ENCODE peak calls at places on chromosomes 12 and 14, in ten cellular contexts. H is GM10248; Q is AG04450; F is uterus; W is stimulated activated naive B cell treated with anti-CD40 and anti-IgM and Interleukin-4, amounts not matched to agents 10 μg/mL and 1 μg/mL and 100 μg/mL, for 72 hours; P is activated CD4-positive, alpha-beta T cell treated with anti-CD3 and anti-CD28 coated beads, Interleukin-2, amount 50 U/mL, for 1 hour; I is activated naive CD4-positive, alpha-beta T cell treated with anti-CD3 and anti-CD28 coated beads, Interleukin-2, amount 50 U/mL, for 16 hours; Z is stimulated activated CD8-positive, alpha-beta memory T cell treated with anti-CD3 and anti-CD28 coated beads, Interleukin-15, amount 100 ng/mL, for 4 hours; D is fibroblast of the conjunctiva; C is hepatic stellate cell. S is an unnamed sample.

GRCh38 chr12:53699673-53700015 is 23.8 kb upstream of the ATP5MC2 start:
- DNase-seq in W (no peak), F (no peak), C (no peak), H (no peak), P (no peak), I (no peak), Z (no peak), Q (no peak), D (no peak), S (no peak)

GRCh38 chr12:98373982-98374381 is 141.4 kb upstream of the TMPO start:
- DNase-seq in I (no peak), W (no peak), D (no peak), C (no peak), P (no peak), F (no peak), Z (no peak), Q (no peak), H (no peak), S (no peak)

GRCh38 chr12:102781117-102781516 is 135.9 kb downstream of the PAH start:
- DNase-seq in Z (no peak), W (no peak), I (no peak), F (no peak), P (no peak), Q (no peak), C (no peak), D (no peak), H (no peak), S (no peak)

GRCh38 chr14:79179985-79180384 is 1009.8 kb downstream of the NRXN3 start:
- DNase-seq in P (no peak), H (no peak), F (no peak), W (no peak), C (no peak), I (no peak), Z (no peak), D (no peak), Q (no peak), S (no peak)

GRCh38 chr14:45807187-45807586 is 554.2 kb upstream of the MIS18BP1 start:
- DNase-seq in I (no peak), W (no peak), Q (no peak), C (no peak), D (no peak), Z (no peak), F (no peak), H (no peak), P (no peak), S (no peak)

GRCh38 chr14:106605548-106606448 is 1079.4 kb downstream of the TMEM121 start:
- DNase-seq in H (peak), P (peak), C (no peak), I (peak), Q (no peak), W (peak), Z (peak), D (no peak), F (no peak), S (no peak)

GRCh38 chr14:22509751-22510300 is 79.2 kb downstream of the DAD1 start:
- DNase-seq in C (no peak), W (no peak), F (no peak), D (no peak), Z (no peak), Q (no peak), I (no peak), P (no peak), H (no peak), S (no peak)

GRCh38 chr12:79555006-79555925 is 135.5 kb downstream of the PAWR start:
- DNase-seq in Z (no peak), H (no peak), Q (no peak), D (peak), P (no peak), C (peak), F (no peak), W (no peak), I (no peak), S (peak)

GRCh38 chr14:51652168-51653095 is 722 bp downstream of the FRMD6 start:
- DNase-seq in Q (no peak), D (no peak), P (no peak), H (peak), F (peak), W (no peak), C (no peak), Z (no peak), I (peak), S (no peak)

GRCh38 chr14:104870368-104871144 is 5.5 kb downstream of the CEP170B start:
- DNase-seq in W (no peak), Z (no peak), Q (no peak), D (no peak), F (peak), P (peak), C (no peak), I (peak), H (no peak), S (no peak)

GRCh38 chr14:34826661-34827060 is 48.5 kb downstream of the BAZ1A start:
- DNase-seq in F (no peak), Z (no peak), C (no peak), H (no peak), Q (no peak), I (no peak), W (no peak), P (no peak), D (no peak), S (peak)

GRCh38 chr12:124381454-124382207 is 86.7 kb downstream of the RFLNA start:
- DNase-seq in W (no peak), C (peak), Z (no peak), D (no peak), F (peak), P (no peak), Q (no peak), H (no peak), I (no peak), S (peak)

GRCh38 chr12:3698218-3698974 is 54.5 kb downstream of the CRACR2A start:
- DNase-seq in Z (no peak), H (no peak), F (no peak), D (peak), C (peak), Q (peak), W (no peak), P (no peak), I (no peak), S (peak)

GRCh38 chr12:79000501-79000900 is 135.9 kb downstream of the SYT1 start:
- DNase-seq in C (no peak), P (no peak), H (no peak), Q (no peak), F (no peak), Z (no peak), I (no peak), W (no peak), D (no peak), S (no peak)

GRCh38 chr14:68564826-68565760 is 227.8 kb downstream of the ZFP36L1 start:
- DNase-seq in F (no peak), W (no peak), Q (no peak), I (no peak), H (no peak), C (no peak), P (no peak), Z (no peak), D (no peak), S (no peak)

GRCh38 chr12:1812650-1813302 is 7.6 kb upstream of the LRTM2 start:
- DNase-seq in D (peak), P (no peak), F (no peak), C (peak), H (no peak), I (no peak), Z (no peak), Q (no peak), W (no peak), S (peak)

GRCh38 chr14:91295276-91295845 is 50.9 kb upstream of the GPR68 start:
- DNase-seq in P (no peak), Z (no peak), H (no peak), Q (no peak), I (no peak), W (no peak), D (no peak), F (no peak), C (no peak), S (no peak)

GRCh38 chr14:101716077-101716950 is 45.2 kb upstream of the PPP2R5C start:
- DNase-seq in I (no peak), F (no peak), Q (no peak), D (no peak), H (no peak), C (no peak), W (no peak), Z (no peak), P (no peak), S (no peak)

GRCh38 chr14:68807148-68807600 is 14.3 kb upstream of the ZFP36L1 start:
- DNase-seq in D (no peak), I (no peak), Q (peak), F (peak), P (no peak), W (peak), C (peak), H (no peak), Z (no peak), S (peak)

GRCh38 chr14:68811161-68811560 is 18.3 kb upstream of the ZFP36L1 start:
- DNase-seq in H (no peak), W (no peak), Z (no peak), I (no peak), F (no peak), Q (no peak), D (no peak), P (no peak), C (no peak), S (no peak)

GRCh38 chr12:4762773-4763172 is 42.6 kb downstream of the GALNT8 start:
- DNase-seq in H (no peak), Q (no peak), D (no peak), W (no peak), C (no peak), F (no peak), Z (no peak), P (no peak), I (no peak), S (no peak)

GRCh38 chr12:86727151-86727550 is 471.0 kb upstream of the MGAT4C start:
- DNase-seq in Z (no peak), D (peak), I (no peak), H (no peak), Q (peak), F (no peak), P (no peak), W (no peak), C (peak), S (peak)

GRCh38 chr12:81257952-81258551 is 180.2 kb downstream of the ACSS3 start:
- DNase-seq in D (peak), W (no peak), F (no peak), C (peak), P (no peak), Q (peak), I (no peak), H (no peak), Z (no peak), S (peak)

GRCh38 chr14:99277534-99277933 is 5.5 kb upstream of the BCL11B start:
- DNase-seq in C (no peak), F (no peak), I (no peak), W (no peak), P (no peak), Q (no peak), Z (no peak), D (no peak), H (no peak), S (no peak)

GRCh38 chr12:120468271-120468845 is 1.2 kb downstream of the SRSF9 start:
- DNase-seq in F (peak), C (peak), P (no peak), H (peak), W (peak), Q (no peak), I (peak), Z (no peak), D (no peak), S (peak)

GRCh38 chr14:92252291-92252690 is 70.7 kb upstream of the SLC24A4 start:
- DNase-seq in Q (no peak), D (no peak), P (no peak), I (no peak), W (no peak), Z (no peak), C (no peak), H (no peak), F (no peak), S (no peak)

GRCh38 chr14:74979442-74980397 is 23.0 kb upstream of the EIF2B2 start:
- DNase-seq in Z (no peak), D (peak), H (no peak), F (no peak), Q (no peak), I (no peak), W (no peak), P (no peak), C (no peak), S (peak)

GRCh38 chr12:102862486-102862885 is 54.6 kb downstream of the PAH start:
- DNase-seq in P (no peak), I (no peak), Q (no peak), D (no peak), F (no peak), H (no peak), Z (no peak), C (no peak), W (no peak), S (no peak)

GRCh38 chr12:7483343-7483742 is 20.2 kb downstream of the CD163 start:
- DNase-seq in D (no peak), Z (no peak), F (no peak), Q (no peak), W (no peak), P (no peak), I (no peak), C (no peak), H (no peak), S (no peak)

GRCh38 chr12:43436597-43436996 is 115.4 kb downstream of the ADAMTS20 start:
- DNase-seq in F (no peak), Q (no peak), D (no peak), C (no peak), W (no peak), H (no peak), Z (no peak), P (no peak), I (no peak), S (no peak)

GRCh38 chr12:72485017-72485701 is 213.0 kb downstream of the TRHDE start:
- DNase-seq in Q (no peak), H (no peak), W (no peak), C (no peak), F (no peak), I (no peak), Z (no peak), P (no peak), D (no peak), S (no peak)

GRCh38 chr12:3772380-3772779 is 19.5 kb upstream of the CRACR2A start:
- DNase-seq in Q (no peak), I (no peak), Z (no peak), P (no peak), C (no peak), D (no peak), H (no peak), W (no peak), F (no peak), S (peak)

GRCh38 chr12:53674977-53675700 is 744 bp downstream of the ATP5MC2 start:
- DNase-seq in I (no peak), F (no peak), H (no peak), P (no peak), C (no peak), D (no peak), W (no peak), Z (no peak), Q (no peak), S (peak)

GRCh38 chr14:62126885-62127478 is 364.8 kb downstream of the SNAPC1 start:
- DNase-seq in Q (peak), H (peak), P (no peak), I (no peak), C (no peak), F (no peak), W (peak), D (peak), Z (no peak), S (peak)

GRCh38 chr12:116370004-116370404 is 92.5 kb upstream of the MED13L start:
- DNase-seq in F (no peak), W (no peak), Q (peak), P (no peak), C (peak), Z (no peak), D (peak), H (no peak), I (no peak), S (peak)

GRCh38 chr14:35342160-35343010 is 50.2 kb downstream of the PSMA6 start:
- DNase-seq in I (no peak), C (peak), D (peak), P (no peak), Q (no peak), H (no peak), Z (no peak), F (no peak), W (no peak), S (no peak)

GRCh38 chr12:11150832-11151231 is 16.4 kb upstream of the TAS2R30 start:
- DNase-seq in Q (no peak), H (no peak), P (no peak), Z (no peak), F (no peak), I (no peak), W (no peak), D (no peak), C (no peak), S (no peak)

GRCh38 chr12:129551441-129551840 is 352.4 kb downstream of the TMEM132D start:
- DNase-seq in P (no peak), Z (no peak), C (no peak), I (no peak), W (no peak), Q (no peak), F (no peak), D (no peak), H (no peak), S (no peak)

GRCh38 chr14:36605506-36605857 is 23.1 kb upstream of the NKX2-8 start:
- DNase-seq in I (no peak), F (no peak), Q (no peak), H (no peak), W (no peak), Z (no peak), C (no peak), D (no peak), P (no peak), S (no peak)

S was measured in EL.